ENCODE peak calls at places on chromosomes 2 and 18, in seven cellular contexts. V is OCI-LY7, U is small intestine, F is cardiac muscle cell, X is Peyer's patch, Y is aorta, S is breast epithelium. I is an unnamed sample. For H3K9me3, the result is how much of the 10 kb centered on the place peaks cover.

GRCh38 chr2:12965540-12966269 is 249.0 kb downstream of the TRIB2 start:
- DNase-seq in X (no peak), F (no peak), U (peak), V (no peak), S (no peak), Y (no peak), I (no peak)

GRCh38 chr2:141630531-141630930 is 500.3 kb downstream of the LRP1B start:
- DNase-seq in X (no peak), Y (no peak), F (no peak), U (no peak), S (no peak), V (no peak), I (no peak)

GRCh38 chr18:56052202-56052601 is 464.2 kb upstream of the TCF4 start:
- DNase-seq in U (no peak), S (no peak), F (no peak), X (no peak), Y (no peak), V (no peak), I (no peak)

GRCh38 chr2:109137616-109138015 is 8.6 kb downstream of the SH3RF3 start:
- DNase-seq in V (no peak), U (no peak), Y (peak), S (no peak), F (no peak), X (no peak), I (no peak)

GRCh38 chr2:10487144-10488104 is 39.3 kb upstream of the ODC1 start:
- DNase-seq in V (no peak), S (no peak), F (no peak), Y (peak), X (no peak), U (peak), I (no peak)

GRCh38 chr2:168978461-168978861 is 52.7 kb downstream of the ABCB11 start:
- DNase-seq in X (no peak), F (no peak), S (no peak), Y (no peak), V (no peak), U (no peak), I (no peak)

GRCh38 chr2:10217499-10217861 is 85.2 kb upstream of the HPCAL1 start:
- DNase-seq in X (peak), V (no peak), F (no peak), Y (no peak), U (no peak), S (no peak), I (no peak)

GRCh38 chr2:210630904-210631560 is 74.6 kb downstream of the CPS1 start:
- DNase-seq in V (no peak), F (peak), S (no peak), U (no peak), Y (no peak), X (no peak), I (no peak)

GRCh38 chr2:217941339-217941738 is 61.5 kb downstream of the TNS1 start:
- DNase-seq in Y (peak), S (no peak), X (no peak), V (no peak), U (no peak), F (no peak), I (no peak)

GRCh38 chr2:213934560-213934959 is 476.3 kb upstream of the VWC2L start:
- DNase-seq in S (no peak), V (peak), Y (no peak), X (no peak), F (no peak), U (peak), I (no peak)

GRCh38 chr2:144372484-144373195 is 147.3 kb downstream of the ZEB2 start:
- DNase-seq in Y (no peak), S (no peak), V (no peak), U (no peak), X (no peak), F (no peak), I (no peak)

GRCh38 chr2:138485019-138485418 is 16.6 kb upstream of the SPOPL start:
- DNase-seq in X (no peak), Y (no peak), V (no peak), S (no peak), F (no peak), U (no peak), I (no peak)

GRCh38 chr2:172095146-172095904 is 7.4 kb downstream of the DLX2 start:
- DNase-seq in F (no peak), V (peak), S (no peak), Y (peak), X (peak), U (peak), I (peak)

GRCh38 chr2:126413079-126413478 is 242.9 kb upstream of the GYPC start:
- DNase-seq in Y (no peak), V (no peak), X (no peak), U (no peak), S (no peak), F (no peak), I (no peak)

GRCh38 chr2:48635786-48636185 is 18.1 kb downstream of the GTF2A1L start:
- DNase-seq in X (no peak), V (no peak), S (no peak), U (no peak), Y (no peak), F (no peak), I (no peak)

GRCh38 chr2:9286553-9287399 is 80.2 kb downstream of the ASAP2 start:
- DNase-seq in X (no peak), U (no peak), F (no peak), Y (no peak), S (no peak), V (no peak), I (no peak)

GRCh38 chr18:70329076-70329475 is 40.2 kb downstream of the SOCS6 start:
- DNase-seq in Y (no peak), U (no peak), V (no peak), S (no peak), F (no peak), X (no peak), I (no peak)

GRCh38 chr2:127588241-127588640 is 52.8 kb downstream of the MYO7B start:
- DNase-seq in V (no peak), Y (peak), X (no peak), F (no peak), S (no peak), U (no peak), I (no peak)

GRCh38 chr18:48715651-48716354 is 177.0 kb downstream of the CTIF start:
- DNase-seq in V (peak), X (peak), S (no peak), U (peak), F (no peak), Y (peak), I (no peak)

GRCh38 chr18:8121942-8122480 is 487.2 kb upstream of the RAB12 start:
- DNase-seq in U (no peak), V (no peak), S (no peak), Y (no peak), F (no peak), X (no peak), I (no peak)

GRCh38 chr2:10234409-10235094 is 68.2 kb upstream of the HPCAL1 start:
- DNase-seq in X (peak), V (no peak), F (no peak), S (peak), U (no peak), Y (peak), I (no peak)

GRCh38 chr18:68763082-68763481 is 34.8 kb upstream of the CCDC102B start:
- DNase-seq in V (no peak), U (no peak), F (no peak), Y (no peak), S (no peak), X (no peak), I (no peak)

GRCh38 chr2:11129598-11130449 is 25.4 kb upstream of the SLC66A3 start:
- DNase-seq in S (peak), F (peak), Y (peak), X (peak), V (peak), U (peak), I (peak)

GRCh38 chr18:61832858-61833257 is 59.9 kb downstream of the RNF152 start:
- DNase-seq in F (no peak), S (no peak), U (no peak), X (no peak), Y (no peak), V (no peak), I (no peak)

GRCh38 chr2:180124273-180124881 is 117.3 kb upstream of the CWC22 start:
- DNase-seq in U (peak), X (no peak), Y (no peak), V (peak), S (no peak), F (peak), I (no peak)

GRCh38 chr2:20317198-20317597 is 33.4 kb downstream of the PUM2 start:
- DNase-seq in Y (no peak), S (no peak), F (no peak), V (no peak), X (no peak), U (no peak), I (no peak)

GRCh38 chr18:46071894-46072867 is at the start of gene PSTPIP2:
- DNase-seq in X (peak), F (peak), U (peak), V (no peak), Y (peak), S (peak), I (peak)

GRCh38 chr18:49811151-49811938 is 2.0 kb downstream of the ACAA2 start:
- DNase-seq in U (peak), V (no peak), X (no peak), Y (no peak), F (no peak), S (no peak), I (no peak)

GRCh38 chr2:43221660-43222471 is 4.5 kb downstream of the ZFP36L2 start:
- DNase-seq in S (peak), F (peak), X (peak), U (peak), V (peak), Y (peak), I (peak)

GRCh38 chr2:127024769-127025356 is 82.1 kb downstream of the BIN1 start:
- DNase-seq in X (no peak), U (peak), Y (no peak), V (no peak), S (no peak), F (peak), I (no peak)

GRCh38 chr2:186992597-186992996 is 143.6 kb upstream of the ZSWIM2 start:
- DNase-seq in Y (no peak), F (peak), V (no peak), X (no peak), U (no peak), S (no peak), I (no peak)

GRCh38 chr2:58032751-58033055 is 13.9 kb upstream of the VRK2 start:
- DNase-seq in V (no peak), S (no peak), Y (no peak), U (no peak), F (no peak), X (no peak), I (no peak)

DNA sequence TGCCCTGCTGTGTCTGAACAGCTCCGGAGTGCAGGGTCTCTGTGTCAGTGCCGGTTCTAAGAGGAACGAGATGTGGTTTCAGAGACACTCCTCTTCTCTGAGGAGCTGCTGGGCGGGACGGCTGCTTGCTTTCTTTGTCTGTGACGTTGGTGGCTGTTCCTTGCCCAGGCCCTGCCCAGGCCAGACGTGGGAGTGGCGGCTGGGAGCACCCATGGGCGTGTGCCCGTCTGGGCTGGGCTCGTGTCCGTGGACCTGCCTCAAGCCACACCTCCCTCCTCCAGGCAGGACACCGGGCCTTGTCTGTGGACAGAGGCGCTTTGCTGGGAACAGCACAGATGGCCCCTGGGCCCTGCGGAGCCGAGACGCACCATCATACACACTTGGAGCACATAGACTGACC is 45.0 kb downstream of the NFATC1 start:
- DNase-seq in V (no peak), F (no peak), Y (no peak), U (peak), X (no peak), S (no peak), I (no peak)
- H3K9me3 ChIP-seq in V (under half), F (under half), Y (under half), U (under half), X (under half), S (under half), I (under half)

DNA sequence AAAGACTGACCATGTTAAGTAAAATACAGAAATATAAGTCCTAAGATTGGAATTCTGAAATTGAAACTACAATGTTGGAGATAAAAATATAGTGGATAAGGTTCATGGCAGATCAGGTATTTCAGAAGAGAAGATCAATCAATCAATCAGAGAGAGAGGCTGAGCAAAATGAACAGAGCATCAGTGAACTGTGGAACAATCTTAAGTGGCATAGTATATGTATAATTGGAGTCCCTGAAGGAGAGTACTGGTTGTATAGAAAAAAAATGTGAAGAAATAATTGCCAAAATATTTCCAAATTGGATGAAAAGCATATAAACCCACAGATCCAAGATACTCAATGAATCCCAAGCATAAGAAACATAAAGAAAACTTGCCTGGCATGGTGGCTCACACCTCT is 35.0 kb downstream of the ASB18 start:
- DNase-seq in F (no peak), V (no peak), S (no peak), U (no peak), Y (no peak), X (no peak), I (no peak)
- H3K9me3 ChIP-seq in F (under half), V (under half), S (under half), U (under half), Y (under half), X (under half), I (under half)

GRCh38 chr2:31079665-31080064 is 58.6 kb downstream of the GALNT14 start:
- DNase-seq in F (peak), V (no peak), U (no peak), Y (no peak), S (no peak), X (no peak), I (no peak)

GRCh38 chr2:31082002-31082401 is 56.2 kb downstream of the GALNT14 start:
- DNase-seq in Y (no peak), S (no peak), X (no peak), F (peak), U (peak), V (no peak), I (no peak)

GRCh38 chr2:31078579-31079105 is 59.6 kb downstream of the GALNT14 start:
- DNase-seq in S (no peak), U (no peak), V (no peak), F (no peak), X (no peak), Y (no peak), I (no peak)

GRCh38 chr2:31081497-31081896 is 56.7 kb downstream of the GALNT14 start:
- DNase-seq in V (no peak), S (no peak), Y (no peak), F (no peak), X (no peak), U (no peak), I (no peak)

GRCh38 chr2:31080361-31080760 is 57.9 kb downstream of the GALNT14 start:
- DNase-seq in F (no peak), S (no peak), U (no peak), Y (no peak), V (no peak), X (no peak), I (no peak)
- H3K9me3 ChIP-seq in F (under half), S (under half), U (under half), Y (under half), V (under half), X (under half), I (under half)

GRCh38 chr2:45009303-45009927 is at the start of gene SIX2:
- DNase-seq in F (peak), S (peak), Y (peak), V (no peak), X (peak), U (peak), I (no peak)

GRCh38 chr2:45006942-45007287 is 2.3 kb downstream of the SIX2 start:
- DNase-seq in F (no peak), X (no peak), S (no peak), V (no peak), Y (no peak), U (no peak), I (no peak)

GRCh38 chr2:45007961-45008295 is 1.3 kb downstream of the SIX2 start:
- DNase-seq in Y (no peak), U (no peak), S (no peak), X (no peak), V (no peak), F (no peak), I (no peak)

GRCh38 chr2:45007356-45007755 is 1.9 kb downstream of the SIX2 start:
- DNase-seq in U (no peak), Y (no peak), F (no peak), S (no peak), X (no peak), V (no peak), I (no peak)

GRCh38 chr2:45008296-45009129 is 739 bp downstream of the SIX2 start:
- DNase-seq in Y (peak), U (no peak), X (no peak), S (no peak), V (no peak), F (peak), I (no peak)
- H3K9me3 ChIP-seq in Y (under half), U (under half), X (under half), S (under half), V (under half), F (under half), I (under half)

DNA sequence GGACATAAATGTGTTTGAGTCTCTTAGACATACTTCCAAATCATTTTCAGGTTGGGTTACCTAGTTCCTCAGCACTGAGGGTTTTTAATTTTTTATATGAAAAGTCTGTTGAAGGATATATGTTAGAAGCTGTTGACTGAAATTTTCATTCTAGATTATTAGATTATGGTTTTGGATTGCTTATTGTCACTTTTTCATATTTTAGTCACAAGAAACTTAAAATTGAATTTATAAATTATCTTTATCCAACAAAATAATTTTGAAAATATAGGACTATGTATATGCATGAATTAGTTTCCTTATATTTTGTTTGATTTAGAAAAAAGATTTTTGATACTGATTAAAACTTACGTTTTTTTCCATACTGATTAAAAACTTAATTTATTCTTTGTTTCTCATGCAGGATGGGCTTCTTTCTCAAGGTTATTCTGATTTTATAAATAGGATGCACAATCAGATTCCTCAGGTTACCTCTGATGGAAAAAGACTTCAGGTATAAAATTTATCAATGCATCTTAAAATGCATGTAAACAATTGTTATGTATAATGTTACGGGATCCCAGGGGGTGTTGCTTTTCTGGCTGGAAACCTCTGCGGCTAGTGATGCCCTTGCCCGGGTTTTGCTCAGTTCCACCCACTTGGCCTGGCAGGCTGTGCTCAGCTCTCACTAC is 26.2 kb downstream of the DDX1 start:
- DNase-seq in X (no peak), Y (no peak), F (no peak), V (no peak), U (no peak), S (no peak), I (no peak)
- H3K9me3 ChIP-seq in X (under half), Y (under half), F (under half), V (under half), U (under half), S (under half), I (under half)

DNA sequence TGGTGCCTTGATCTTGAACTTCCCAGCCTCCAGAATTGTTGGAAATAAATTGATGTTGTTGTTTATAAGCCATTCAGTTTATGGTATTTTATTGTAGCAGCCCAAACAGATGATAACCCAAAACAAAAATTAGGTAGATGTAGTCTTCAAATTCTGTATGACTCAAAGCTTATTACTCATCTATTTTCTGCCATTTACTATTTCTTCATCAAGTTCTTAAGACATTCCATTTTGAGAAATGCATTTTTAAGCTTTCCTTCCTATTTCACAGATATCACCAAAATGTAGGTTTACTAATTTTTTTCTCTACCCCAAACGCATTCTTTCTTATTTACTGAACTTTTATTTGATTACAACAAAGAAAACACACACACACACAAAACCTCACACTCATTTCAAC is 148.2 kb downstream of the RND3 start:
- DNase-seq in S (no peak), V (no peak), X (no peak), F (no peak), U (no peak), Y (no peak), I (no peak)
- H3K9me3 ChIP-seq in S (under half), V (under half), X (under half), F (under half), U (under half), Y (under half), I (under half)